ENCODE peak calls at places on chromosome 13, in ten cellular contexts. U is activated naive CD4-positive, alpha-beta T cell treated with anti-CD3 and anti-CD28 coated beads, Interleukin-2, amount 10 ng/mL, durations not matched to agents 7 days and 5 days; I is hippocampal formation; J is A549; V is effector CD4-positive, alpha-beta T cell; X is left ventricle myocardium inferior; Z is activated CD4-positive, alpha-beta T cell treated with anti-CD3 and anti-CD28 coated beads, Interleukin-2, amount 10 ng/mL, durations not matched to agents 24 days and 14 days; N is T1000; F is activated T-cell treated with anti-CD3 and anti-CD28 coated beads for 24 hours; A is right cardiac atrium. P is an unnamed sample.
A peak's percentile ranks its signal among the peaks of the same experiment; 100 is the strongest.

GRCh38 chr13:109204252-109204651 is 574.8 kb downstream of the MYO16 start:
- DNase-seq in U (no peak), I (no peak), J (no peak), V (no peak), X (no peak), Z (no peak), N (no peak), F (no peak), A (no peak), P (no peak)

GRCh38 chr13:50519866-50520265 is 323.6 kb downstream of the DLEU7 start:
- DNase-seq in U (no peak), I (no peak), J (no peak), V (no peak), X (no peak), Z (no peak), N (no peak), F (no peak), A (no peak), P (no peak)

GRCh38 chr13:52405369-52405766 is 604 bp downstream of the THSD1 start:
- DNase-seq in U (no peak), I (no peak), J (no peak), V (no peak), X (no peak), Z (no peak), N (no peak), F (no peak), A (no peak), P (no peak)

GRCh38 chr13:106612688-106613087 is 44.8 kb upstream of the ARGLU1 start:
- DNase-seq in U (no peak), I (peak; percentile 2), J (no peak), V (no peak), X (peak; percentile 66), Z (no peak), N (no peak), F (no peak), A (peak; percentile 95), P (no peak)

GRCh38 chr13:96636310-96636709 is 358.0 kb downstream of the OXGR1 start:
- DNase-seq in U (no peak), I (no peak), J (no peak), V (no peak), X (no peak), Z (no peak), N (no peak), F (no peak), A (no peak), P (no peak)

GRCh38 chr13:94464771-94465170 is 14.7 kb downstream of the DCT start:
- DNase-seq in U (no peak), I (no peak), J (no peak), V (no peak), X (no peak), Z (no peak), N (no peak), F (peak; percentile 11), A (no peak), P (no peak)

GRCh38 chr13:59891053-59891452 is 272.7 kb downstream of the DIAPH3 start:
- DNase-seq in U (no peak), I (no peak), J (no peak), V (no peak), X (no peak), Z (no peak), N (no peak), F (no peak), A (no peak), P (no peak)

GRCh38 chr13:79548886-79549285 is 67.9 kb downstream of the NDFIP2 start:
- DNase-seq in U (no peak), I (no peak), J (no peak), V (no peak), X (no peak), Z (no peak), N (no peak), F (no peak), A (no peak), P (no peak)

GRCh38 chr13:27183561-27184147 is 12.0 kb upstream of the USP12 start:
- DNase-seq in U (no peak), I (no peak), J (no peak), V (no peak), X (no peak), Z (no peak), N (no peak), F (no peak), A (no peak), P (peak; percentile 54)

P was measured in WERI-Rb-1.